ENCODE peak calls at places on chromosomes 6 and 20, in eight cellular contexts. One of them, this sample, is unnamed.

GRCh38 chr6:53297004-53297403 is 51.7 kb downstream of the ELOVL5 start:
- DNase-seq in Peyer's patch: no peak
- DNase-seq in heart left ventricle: no peak
- DNase-seq in body of pancreas: no peak
- DNase-seq in lower lobe of right lung: no peak
- DNase-seq in IMR-90: no peak
- DNase-seq in left ventricle myocardium inferior: no peak
- DNase-seq in cardiac fibroblast: no peak
- DNase-seq in this sample: no peak

GRCh38 chr20:43017241-43018030 is 172.3 kb downstream of the PTPRT start:
- DNase-seq in Peyer's patch: no peak
- DNase-seq in heart left ventricle: no peak
- DNase-seq in body of pancreas: no peak
- DNase-seq in lower lobe of right lung: no peak
- DNase-seq in IMR-90: no peak
- DNase-seq in left ventricle myocardium inferior: no peak
- DNase-seq in cardiac fibroblast: no peak
- DNase-seq in this sample: no peak

GRCh38 chr20:17043323-17043722 is 183.5 kb upstream of the PCSK2 start:
- DNase-seq in Peyer's patch: no peak
- DNase-seq in heart left ventricle: no peak
- DNase-seq in body of pancreas: no peak
- DNase-seq in lower lobe of right lung: no peak
- DNase-seq in IMR-90: no peak
- DNase-seq in left ventricle myocardium inferior: no peak
- DNase-seq in cardiac fibroblast: no peak
- DNase-seq in this sample: no peak

GRCh38 chr20:33516882-33517281 is 27.0 kb downstream of the CBFA2T2 start:
- DNase-seq in Peyer's patch: no peak
- DNase-seq in heart left ventricle: no peak
- DNase-seq in body of pancreas: no peak
- DNase-seq in lower lobe of right lung: no peak
- DNase-seq in IMR-90: peak
- DNase-seq in left ventricle myocardium inferior: no peak
- DNase-seq in cardiac fibroblast: peak
- DNase-seq in this sample: no peak

GRCh38 chr6:46090115-46091079 is 39.4 kb upstream of the ENPP4 start:
- DNase-seq in Peyer's patch: no peak
- DNase-seq in heart left ventricle: peak
- DNase-seq in body of pancreas: peak
- DNase-seq in lower lobe of right lung: peak
- DNase-seq in IMR-90: peak
- DNase-seq in left ventricle myocardium inferior: peak
- DNase-seq in cardiac fibroblast: peak
- DNase-seq in this sample: peak

GRCh38 chr6:143953922-143954321 is 54.1 kb downstream of the PLAGL1 start:
- DNase-seq in Peyer's patch: no peak
- DNase-seq in heart left ventricle: no peak
- DNase-seq in body of pancreas: no peak
- DNase-seq in lower lobe of right lung: no peak
- DNase-seq in IMR-90: no peak
- DNase-seq in left ventricle myocardium inferior: no peak
- DNase-seq in cardiac fibroblast: no peak
- DNase-seq in this sample: no peak

GRCh38 chr20:2516399-2516798 is 7.7 kb upstream of the ZNF343 start:
- DNase-seq in Peyer's patch: no peak
- DNase-seq in heart left ventricle: no peak
- DNase-seq in body of pancreas: no peak
- DNase-seq in lower lobe of right lung: no peak
- DNase-seq in IMR-90: no peak
- DNase-seq in left ventricle myocardium inferior: no peak
- DNase-seq in cardiac fibroblast: no peak
- DNase-seq in this sample: no peak

GRCh38 chr20:57335392-57335791 is 5.8 kb downstream of the SPO11 start:
- DNase-seq in Peyer's patch: no peak
- DNase-seq in heart left ventricle: no peak
- DNase-seq in body of pancreas: no peak
- DNase-seq in lower lobe of right lung: no peak
- DNase-seq in IMR-90: no peak
- DNase-seq in left ventricle myocardium inferior: no peak
- DNase-seq in cardiac fibroblast: no peak
- DNase-seq in this sample: no peak

GRCh38 chr6:99492137-99492536 is 23.1 kb downstream of the USP45 start:
- DNase-seq in Peyer's patch: no peak
- DNase-seq in heart left ventricle: no peak
- DNase-seq in body of pancreas: no peak
- DNase-seq in lower lobe of right lung: no peak
- DNase-seq in IMR-90: no peak
- DNase-seq in left ventricle myocardium inferior: no peak
- DNase-seq in cardiac fibroblast: no peak
- DNase-seq in this sample: no peak

GRCh38 chr6:44237813-44238433 is 9.0 kb upstream of the HSP90AB1 start:
- DNase-seq in Peyer's patch: peak
- DNase-seq in heart left ventricle: peak
- DNase-seq in body of pancreas: peak
- DNase-seq in lower lobe of right lung: peak
- DNase-seq in IMR-90: peak
- DNase-seq in left ventricle myocardium inferior: peak
- DNase-seq in cardiac fibroblast: peak
- DNase-seq in this sample: no peak

GRCh38 chr20:55273149-55273548 is 732.2 kb downstream of the CBLN4 start:
- DNase-seq in Peyer's patch: no peak
- DNase-seq in heart left ventricle: no peak
- DNase-seq in body of pancreas: no peak
- DNase-seq in lower lobe of right lung: no peak
- DNase-seq in IMR-90: no peak
- DNase-seq in left ventricle myocardium inferior: no peak
- DNase-seq in cardiac fibroblast: no peak
- DNase-seq in this sample: no peak

GRCh38 chr6:122423734-122424133 is 24.3 kb downstream of the HSF2 start:
- DNase-seq in Peyer's patch: no peak
- DNase-seq in heart left ventricle: no peak
- DNase-seq in body of pancreas: no peak
- DNase-seq in lower lobe of right lung: no peak
- DNase-seq in IMR-90: no peak
- DNase-seq in left ventricle myocardium inferior: no peak
- DNase-seq in cardiac fibroblast: no peak
- DNase-seq in this sample: no peak

GRCh38 chr6:165659945-165660862 is 2.8 kb downstream of the PDE10A start:
- DNase-seq in Peyer's patch: no peak
- DNase-seq in heart left ventricle: peak
- DNase-seq in body of pancreas: no peak
- DNase-seq in lower lobe of right lung: no peak
- DNase-seq in IMR-90: peak
- DNase-seq in left ventricle myocardium inferior: no peak
- DNase-seq in cardiac fibroblast: peak
- DNase-seq in this sample: no peak

GRCh38 chr6:47308674-47309325 is 905 bp downstream of the TNFRSF21 start:
- DNase-seq in Peyer's patch: peak
- DNase-seq in heart left ventricle: peak
- DNase-seq in body of pancreas: peak
- DNase-seq in lower lobe of right lung: peak
- DNase-seq in IMR-90: peak
- DNase-seq in left ventricle myocardium inferior: peak
- DNase-seq in cardiac fibroblast: peak
- DNase-seq in this sample: no peak

GRCh38 chr6:45619994-45620471 is 242.3 kb upstream of the SUPT3H start:
- DNase-seq in Peyer's patch: no peak
- DNase-seq in heart left ventricle: no peak
- DNase-seq in body of pancreas: no peak
- DNase-seq in lower lobe of right lung: no peak
- DNase-seq in IMR-90: peak
- DNase-seq in left ventricle myocardium inferior: no peak
- DNase-seq in cardiac fibroblast: peak
- DNase-seq in this sample: no peak

GRCh38 chr6:7161845-7162244 is 54.1 kb downstream of the RREB1 start:
- DNase-seq in Peyer's patch: no peak
- DNase-seq in heart left ventricle: no peak
- DNase-seq in body of pancreas: no peak
- DNase-seq in lower lobe of right lung: no peak
- DNase-seq in IMR-90: no peak
- DNase-seq in left ventricle myocardium inferior: no peak
- DNase-seq in cardiac fibroblast: no peak
- DNase-seq in this sample: no peak

GRCh38 chr6:77447254-77447653 is 16.0 kb downstream of the HTR1B start:
- DNase-seq in Peyer's patch: no peak
- DNase-seq in heart left ventricle: no peak
- DNase-seq in body of pancreas: no peak
- DNase-seq in lower lobe of right lung: no peak
- DNase-seq in IMR-90: peak
- DNase-seq in left ventricle myocardium inferior: no peak
- DNase-seq in cardiac fibroblast: peak
- DNase-seq in this sample: no peak

GRCh38 chr6:156009656-156010055 is 554.0 kb upstream of the NOX3 start:
- DNase-seq in Peyer's patch: no peak
- DNase-seq in heart left ventricle: no peak
- DNase-seq in body of pancreas: no peak
- DNase-seq in lower lobe of right lung: no peak
- DNase-seq in IMR-90: peak
- DNase-seq in left ventricle myocardium inferior: no peak
- DNase-seq in cardiac fibroblast: no peak
- DNase-seq in this sample: no peak

GRCh38 chr6:163814494-163815364 is 400.2 kb downstream of the QKI start:
- DNase-seq in Peyer's patch: no peak
- DNase-seq in heart left ventricle: peak
- DNase-seq in body of pancreas: peak
- DNase-seq in lower lobe of right lung: no peak
- DNase-seq in IMR-90: peak
- DNase-seq in left ventricle myocardium inferior: no peak
- DNase-seq in cardiac fibroblast: peak
- DNase-seq in this sample: no peak

GRCh38 chr6:112014483-112014882 is 39.4 kb upstream of the CCN6 start:
- DNase-seq in Peyer's patch: no peak
- DNase-seq in heart left ventricle: no peak
- DNase-seq in body of pancreas: no peak
- DNase-seq in lower lobe of right lung: no peak
- DNase-seq in IMR-90: peak
- DNase-seq in left ventricle myocardium inferior: no peak
- DNase-seq in cardiac fibroblast: peak
- DNase-seq in this sample: no peak

GRCh38 chr6:43972179-43972914 is 154.9 kb downstream of the MRPL14 start:
- DNase-seq in Peyer's patch: peak
- DNase-seq in heart left ventricle: no peak
- DNase-seq in body of pancreas: peak
- DNase-seq in lower lobe of right lung: no peak
- DNase-seq in IMR-90: no peak
- DNase-seq in left ventricle myocardium inferior: no peak
- DNase-seq in cardiac fibroblast: no peak
- DNase-seq in this sample: no peak

GRCh38 chr6:36068603-36069002 is 41.0 kb downstream of the MAPK14 start:
- DNase-seq in Peyer's patch: no peak
- DNase-seq in heart left ventricle: no peak
- DNase-seq in body of pancreas: no peak
- DNase-seq in lower lobe of right lung: no peak
- DNase-seq in IMR-90: no peak
- DNase-seq in left ventricle myocardium inferior: no peak
- DNase-seq in cardiac fibroblast: no peak
- DNase-seq in this sample: no peak

GRCh38 chr6:36067374-36068011 is 39.9 kb downstream of the MAPK14 start:
- DNase-seq in Peyer's patch: no peak
- DNase-seq in heart left ventricle: no peak
- DNase-seq in body of pancreas: no peak
- DNase-seq in lower lobe of right lung: no peak
- DNase-seq in IMR-90: peak
- DNase-seq in left ventricle myocardium inferior: no peak
- DNase-seq in cardiac fibroblast: peak
- DNase-seq in this sample: no peak

GRCh38 chr6:36064770-36065396 is 37.3 kb downstream of the MAPK14 start:
- DNase-seq in Peyer's patch: no peak
- DNase-seq in heart left ventricle: no peak
- DNase-seq in body of pancreas: no peak
- DNase-seq in lower lobe of right lung: no peak
- DNase-seq in IMR-90: no peak
- DNase-seq in left ventricle myocardium inferior: no peak
- DNase-seq in cardiac fibroblast: no peak
- DNase-seq in this sample: no peak

GRCh38 chr6:36068012-36068392 is 40.4 kb downstream of the MAPK14 start:
- DNase-seq in Peyer's patch: no peak
- DNase-seq in heart left ventricle: no peak
- DNase-seq in body of pancreas: no peak
- DNase-seq in lower lobe of right lung: no peak
- DNase-seq in IMR-90: no peak
- DNase-seq in left ventricle myocardium inferior: no peak
- DNase-seq in cardiac fibroblast: no peak
- DNase-seq in this sample: no peak

DNA sequence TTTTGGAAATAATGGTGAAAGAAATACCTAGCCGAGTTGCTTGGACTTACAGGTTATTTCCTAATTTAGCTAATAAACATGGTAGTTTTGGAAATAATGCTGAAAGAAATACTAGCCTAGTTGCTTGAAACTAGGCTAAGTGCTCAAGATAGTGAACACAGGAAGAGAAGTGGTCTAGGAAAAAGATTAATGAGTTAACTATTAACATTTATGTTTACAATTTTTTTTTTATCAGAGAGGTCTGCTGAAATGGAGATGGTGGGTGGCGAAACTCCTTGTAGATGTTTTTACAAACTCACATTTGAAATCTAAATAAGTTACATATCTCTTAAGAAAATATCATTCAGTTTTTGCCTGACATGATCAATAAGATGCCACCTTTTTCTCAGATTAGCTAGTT is 39.2 kb downstream of the MAPK14 start:
- DNase-seq in Peyer's patch: no peak
- DNase-seq in heart left ventricle: no peak
- DNase-seq in body of pancreas: no peak
- DNase-seq in lower lobe of right lung: no peak
- DNase-seq in IMR-90: no peak
- DNase-seq in left ventricle myocardium inferior: no peak
- DNase-seq in cardiac fibroblast: no peak
- DNase-seq in this sample: no peak
- TF ChIP-seq CTCF in Peyer's patch: no peak
- TF ChIP-seq CTCF in heart left ventricle: no peak
- TF ChIP-seq CTCF in body of pancreas: no peak
- TF ChIP-seq CTCF in lower lobe of right lung: no peak
- TF ChIP-seq CTCF in IMR-90: no peak
- TF ChIP-seq CTCF in left ventricle myocardium inferior: no peak
- TF ChIP-seq CTCF in cardiac fibroblast: no peak
- TF ChIP-seq CTCF in this sample: no peak

GRCh38 chr6:134816780-134817179 is 133.1 kb downstream of the ALDH8A1 start:
- DNase-seq in Peyer's patch: no peak
- DNase-seq in heart left ventricle: no peak
- DNase-seq in body of pancreas: no peak
- DNase-seq in lower lobe of right lung: no peak
- DNase-seq in IMR-90: peak
- DNase-seq in left ventricle myocardium inferior: no peak
- DNase-seq in cardiac fibroblast: peak
- DNase-seq in this sample: no peak
- H3K4me3 ChIP-seq in Peyer's patch: no peak
- H3K4me3 ChIP-seq in heart left ventricle: no peak
- H3K4me3 ChIP-seq in body of pancreas: no peak
- H3K4me3 ChIP-seq in lower lobe of right lung: no peak
- H3K4me3 ChIP-seq in IMR-90: no peak
- H3K4me3 ChIP-seq in left ventricle myocardium inferior: no peak
- H3K4me3 ChIP-seq in cardiac fibroblast: no peak
- H3K4me3 ChIP-seq in this sample: no peak

GRCh38 chr20:21490105-21490504 is 23.8 kb downstream of the NKX2-2 start:
- DNase-seq in Peyer's patch: no peak
- DNase-seq in heart left ventricle: no peak
- DNase-seq in body of pancreas: no peak
- DNase-seq in lower lobe of right lung: no peak
- DNase-seq in IMR-90: peak
- DNase-seq in left ventricle myocardium inferior: no peak
- DNase-seq in cardiac fibroblast: no peak
- DNase-seq in this sample: no peak
- TF ChIP-seq CTCF in Peyer's patch: no peak
- TF ChIP-seq CTCF in heart left ventricle: no peak
- TF ChIP-seq CTCF in body of pancreas: no peak
- TF ChIP-seq CTCF in lower lobe of right lung: peak
- TF ChIP-seq CTCF in IMR-90: peak
- TF ChIP-seq CTCF in left ventricle myocardium inferior: no peak
- TF ChIP-seq CTCF in cardiac fibroblast: peak
- TF ChIP-seq CTCF in this sample: no peak

GRCh38 chr6:67887747-67888545 is 747.1 kb upstream of the ADGRB3 start:
- DNase-seq in Peyer's patch: no peak
- DNase-seq in heart left ventricle: no peak
- DNase-seq in body of pancreas: no peak
- DNase-seq in lower lobe of right lung: no peak
- DNase-seq in IMR-90: no peak
- DNase-seq in left ventricle myocardium inferior: no peak
- DNase-seq in cardiac fibroblast: no peak
- DNase-seq in this sample: no peak
- H3K4me3 ChIP-seq in Peyer's patch: no peak
- H3K4me3 ChIP-seq in heart left ventricle: no peak
- H3K4me3 ChIP-seq in body of pancreas: no peak
- H3K4me3 ChIP-seq in lower lobe of right lung: no peak
- H3K4me3 ChIP-seq in IMR-90: no peak
- H3K4me3 ChIP-seq in left ventricle myocardium inferior: no peak
- H3K4me3 ChIP-seq in cardiac fibroblast: no peak
- H3K4me3 ChIP-seq in this sample: no peak

This sample was measured in GM12864.